ENCODE peak calls at places on chromosomes 5 and 9, in five cellular contexts. One of them, this sample, is unnamed.

GRCh38 chr5:133240425-133241091 is 188.7 kb downstream of the HSPA4 start:
- DNase-seq in heart right ventricle: no peak
- DNase-seq in CD8-positive, alpha-beta T cell: peak; percentile 20
- DNase-seq in pancreas: no peak
- DNase-seq in H9: no peak
- DNase-seq in this sample: peak; percentile 89

GRCh38 chr5:113195197-113195715 is 218.7 kb downstream of the DCP2 start:
- DNase-seq in heart right ventricle: no peak
- DNase-seq in CD8-positive, alpha-beta T cell: no peak
- DNase-seq in pancreas: no peak
- DNase-seq in H9: no peak
- DNase-seq in this sample: no peak

GRCh38 chr5:141507387-141508091 is 18.7 kb downstream of the PCDHGC5 start:
- DNase-seq in heart right ventricle: peak; percentile 65
- DNase-seq in CD8-positive, alpha-beta T cell: no peak
- DNase-seq in pancreas: no peak
- DNase-seq in H9: no peak
- DNase-seq in this sample: peak; percentile 62

GRCh38 chr9:98333703-98334582 is 78.5 kb upstream of the TBC1D2 start:
- DNase-seq in heart right ventricle: no peak
- DNase-seq in CD8-positive, alpha-beta T cell: no peak
- DNase-seq in pancreas: no peak
- DNase-seq in H9: no peak
- DNase-seq in this sample: peak; percentile 66

GRCh38 chr9:101065930-101066329 is 37.4 kb downstream of the PLPPR1 start:
- DNase-seq in heart right ventricle: no peak
- DNase-seq in CD8-positive, alpha-beta T cell: no peak
- DNase-seq in pancreas: no peak
- DNase-seq in H9: no peak
- DNase-seq in this sample: no peak

GRCh38 chr9:121187681-121188305 is 13.9 kb downstream of the RAB14 start:
- DNase-seq in heart right ventricle: no peak
- DNase-seq in CD8-positive, alpha-beta T cell: no peak
- DNase-seq in pancreas: no peak
- DNase-seq in H9: no peak
- DNase-seq in this sample: no peak

GRCh38 chr9:4225291-4226119 is 74.4 kb downstream of the GLIS3 start:
- DNase-seq in heart right ventricle: no peak
- DNase-seq in CD8-positive, alpha-beta T cell: no peak
- DNase-seq in pancreas: no peak
- DNase-seq in H9: no peak
- DNase-seq in this sample: no peak

GRCh38 chr5:89451263-89451662 is 568.3 kb upstream of the MEF2C start:
- DNase-seq in heart right ventricle: no peak
- DNase-seq in CD8-positive, alpha-beta T cell: no peak
- DNase-seq in pancreas: no peak
- DNase-seq in H9: no peak
- DNase-seq in this sample: no peak

GRCh38 chr9:86943871-86944240 is 3.5 kb downstream of the GAS1 start:
- DNase-seq in heart right ventricle: no peak
- DNase-seq in CD8-positive, alpha-beta T cell: no peak
- DNase-seq in pancreas: no peak
- DNase-seq in H9: no peak
- DNase-seq in this sample: no peak

GRCh38 chr9:132739705-132740310 is 69.5 kb downstream of the GTF3C4 start:
- DNase-seq in heart right ventricle: no peak
- DNase-seq in CD8-positive, alpha-beta T cell: no peak
- DNase-seq in pancreas: no peak
- DNase-seq in H9: no peak
- DNase-seq in this sample: no peak

GRCh38 chr5:98397081-98397480 is 376.4 kb upstream of the RGMB start:
- DNase-seq in heart right ventricle: no peak
- DNase-seq in CD8-positive, alpha-beta T cell: no peak
- DNase-seq in pancreas: no peak
- DNase-seq in H9: no peak
- DNase-seq in this sample: no peak

GRCh38 chr9:20054734-20055133 is 265.9 kb upstream of the SLC24A2 start:
- DNase-seq in heart right ventricle: no peak
- DNase-seq in CD8-positive, alpha-beta T cell: no peak
- DNase-seq in pancreas: no peak
- DNase-seq in H9: no peak
- DNase-seq in this sample: no peak

GRCh38 chr5:178320281-178320855 is 87.8 kb upstream of the PHYKPL start:
- DNase-seq in heart right ventricle: no peak
- DNase-seq in CD8-positive, alpha-beta T cell: no peak
- DNase-seq in pancreas: no peak
- DNase-seq in H9: no peak
- DNase-seq in this sample: no peak

GRCh38 chr5:98905857-98906688 is 22.7 kb downstream of the CHD1 start:
- DNase-seq in heart right ventricle: no peak
- DNase-seq in CD8-positive, alpha-beta T cell: no peak
- DNase-seq in pancreas: no peak
- DNase-seq in H9: no peak
- DNase-seq in this sample: no peak

GRCh38 chr9:91391426-91392217 is 29.9 kb upstream of the AUH start:
- DNase-seq in heart right ventricle: no peak
- DNase-seq in CD8-positive, alpha-beta T cell: no peak
- DNase-seq in pancreas: no peak
- DNase-seq in H9: no peak
- DNase-seq in this sample: no peak

GRCh38 chr5:95032801-95033200 is 252.1 kb downstream of the MCTP1 start:
- DNase-seq in heart right ventricle: no peak
- DNase-seq in CD8-positive, alpha-beta T cell: no peak
- DNase-seq in pancreas: no peak
- DNase-seq in H9: no peak
- DNase-seq in this sample: no peak

GRCh38 chr9:34572628-34573027 is 16.9 kb downstream of the CNTFR start:
- DNase-seq in heart right ventricle: no peak
- DNase-seq in CD8-positive, alpha-beta T cell: no peak
- DNase-seq in pancreas: no peak
- DNase-seq in H9: no peak
- DNase-seq in this sample: no peak

GRCh38 chr5:122236270-122236669 is 75.8 kb upstream of the SNCAIP start:
- DNase-seq in heart right ventricle: no peak
- DNase-seq in CD8-positive, alpha-beta T cell: no peak
- DNase-seq in pancreas: no peak
- DNase-seq in H9: no peak
- DNase-seq in this sample: no peak

GRCh38 chr9:33959725-33960124 is 89.0 kb downstream of the UBAP2 start:
- DNase-seq in heart right ventricle: no peak
- DNase-seq in CD8-positive, alpha-beta T cell: no peak
- DNase-seq in pancreas: no peak
- DNase-seq in H9: no peak
- DNase-seq in this sample: no peak

GRCh38 chr5:73282383-73282782 is 109.4 kb downstream of the TMEM174 start:
- DNase-seq in heart right ventricle: no peak
- DNase-seq in CD8-positive, alpha-beta T cell: no peak
- DNase-seq in pancreas: no peak
- DNase-seq in H9: no peak
- DNase-seq in this sample: no peak

GRCh38 chr9:123329329-123329955 is 26.6 kb upstream of the CRB2 start:
- DNase-seq in heart right ventricle: no peak
- DNase-seq in CD8-positive, alpha-beta T cell: no peak
- DNase-seq in pancreas: no peak
- DNase-seq in H9: no peak
- DNase-seq in this sample: no peak

GRCh38 chr5:10454591-10455272 is 13.1 kb downstream of the ROPN1L start:
- DNase-seq in heart right ventricle: no peak
- DNase-seq in CD8-positive, alpha-beta T cell: no peak
- DNase-seq in pancreas: no peak
- DNase-seq in H9: no peak
- DNase-seq in this sample: no peak

GRCh38 chr5:157855404-157855994 is 3.4 kb downstream of the CLINT1 start:
- DNase-seq in heart right ventricle: no peak
- DNase-seq in CD8-positive, alpha-beta T cell: no peak
- DNase-seq in pancreas: peak; percentile 36
- DNase-seq in H9: peak; percentile 73
- DNase-seq in this sample: peak; percentile 68

GRCh38 chr9:134663753-134664415 is 22.3 kb downstream of the COL5A1 start:
- DNase-seq in heart right ventricle: no peak
- DNase-seq in CD8-positive, alpha-beta T cell: no peak
- DNase-seq in pancreas: no peak
- DNase-seq in H9: no peak
- DNase-seq in this sample: no peak

GRCh38 chr5:146539973-146540372 is 24.0 kb upstream of the GPR151 start:
- DNase-seq in heart right ventricle: no peak
- DNase-seq in CD8-positive, alpha-beta T cell: no peak
- DNase-seq in pancreas: no peak
- DNase-seq in H9: no peak
- DNase-seq in this sample: no peak

GRCh38 chr5:172858511-172858989 is 24.5 kb downstream of the ERGIC1 start:
- DNase-seq in heart right ventricle: no peak
- DNase-seq in CD8-positive, alpha-beta T cell: no peak
- DNase-seq in pancreas: no peak
- DNase-seq in H9: no peak
- DNase-seq in this sample: no peak

GRCh38 chr5:32023816-32024215 is 150.3 kb downstream of the GOLPH3 start:
- DNase-seq in heart right ventricle: no peak
- DNase-seq in CD8-positive, alpha-beta T cell: no peak
- DNase-seq in pancreas: no peak
- DNase-seq in H9: no peak
- DNase-seq in this sample: no peak

GRCh38 chr5:74541381-74541781 is 99.1 kb downstream of the ENC1 start:
- DNase-seq in heart right ventricle: no peak
- DNase-seq in CD8-positive, alpha-beta T cell: no peak
- DNase-seq in pancreas: no peak
- DNase-seq in H9: no peak
- DNase-seq in this sample: no peak

GRCh38 chr5:145938699-145939531 is 2.5 kb downstream of the SH3RF2 start:
- DNase-seq in heart right ventricle: no peak
- DNase-seq in CD8-positive, alpha-beta T cell: no peak
- DNase-seq in pancreas: no peak
- DNase-seq in H9: no peak
- DNase-seq in this sample: no peak

GRCh38 chr5:145408048-145408341 is 427.1 kb downstream of the PRELID2 start:
- DNase-seq in heart right ventricle: no peak
- DNase-seq in CD8-positive, alpha-beta T cell: no peak
- DNase-seq in pancreas: no peak
- DNase-seq in H9: no peak
- DNase-seq in this sample: no peak

DNA sequence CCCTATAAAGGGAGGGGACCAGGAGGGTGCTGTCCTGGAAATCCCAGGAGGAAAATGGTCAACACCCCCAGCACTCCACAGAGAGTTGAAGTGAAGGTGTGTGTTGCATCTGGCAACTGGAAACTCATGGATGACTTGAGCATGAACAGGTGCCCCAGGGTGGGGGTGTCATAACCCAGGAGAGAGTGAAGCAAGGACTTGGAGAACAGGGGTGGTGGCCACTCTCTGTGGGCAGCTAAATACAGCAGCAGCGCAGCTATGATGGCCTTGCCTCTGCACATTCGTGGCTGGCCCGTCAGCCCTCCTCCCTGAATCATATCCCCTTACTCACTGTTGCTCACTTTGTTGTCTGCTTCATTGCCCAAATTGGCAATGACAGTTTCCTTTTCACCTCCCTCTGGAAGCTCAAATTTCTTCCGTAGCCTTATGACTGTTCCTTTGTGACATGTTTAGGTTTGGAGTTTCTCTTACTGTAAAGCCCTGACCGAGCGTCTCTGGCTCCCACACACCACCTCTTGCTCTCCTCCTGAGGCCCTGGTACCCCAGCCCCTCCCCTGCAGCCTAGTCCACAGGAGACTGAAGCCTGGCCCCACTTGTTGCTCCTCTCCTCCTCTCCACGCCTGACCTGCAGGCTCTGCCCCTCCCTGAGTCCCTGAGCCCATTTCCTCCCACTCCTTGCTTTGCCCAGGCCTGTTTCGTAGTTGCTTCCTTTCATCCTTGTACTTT is 185.8 kb downstream of the CD180 start:
- DNase-seq in heart right ventricle: no peak
- DNase-seq in CD8-positive, alpha-beta T cell: no peak
- DNase-seq in pancreas: no peak
- DNase-seq in H9: peak; percentile 28
- DNase-seq in this sample: peak; percentile 76
- H3K4me1 ChIP-seq in heart right ventricle: peaks cover 12% of the 10 kb centered on the region
- H3K4me1 ChIP-seq in CD8-positive, alpha-beta T cell: peaks cover 24% of the 10 kb centered on the region
- H3K4me1 ChIP-seq in pancreas: peaks cover 13% of the 10 kb centered on the region
- H3K4me1 ChIP-seq in H9: no peaks in the 10 kb centered on the region
- H3K4me1 ChIP-seq in this sample: peaks cover 74% of the 10 kb centered on the region

GRCh38 chr5:18745591-18745987 is 1111.3 kb downstream of the TAF11L14 start:
- DNase-seq in heart right ventricle: peak; percentile 22
- DNase-seq in CD8-positive, alpha-beta T cell: no peak
- DNase-seq in pancreas: no peak
- DNase-seq in H9: no peak
- DNase-seq in this sample: no peak
- TF ChIP-seq CTCF in heart right ventricle: no peak
- TF ChIP-seq CTCF in CD8-positive, alpha-beta T cell: no peak
- TF ChIP-seq CTCF in pancreas: no peak
- TF ChIP-seq CTCF in H9: no peak
- TF ChIP-seq CTCF in this sample: no peak

GRCh38 chr5:58459860-58460726 is at the start of gene PLK2:
- DNase-seq in heart right ventricle: peak; percentile 96
- DNase-seq in CD8-positive, alpha-beta T cell: peak; percentile 90
- DNase-seq in pancreas: peak; percentile 95
- DNase-seq in H9: peak; percentile 83
- DNase-seq in this sample: peak; percentile 92
- H3K4me1 ChIP-seq in heart right ventricle: no peaks in the 10 kb centered on the region
- H3K4me1 ChIP-seq in CD8-positive, alpha-beta T cell: peaks cover 7% of the 10 kb centered on the region
- H3K4me1 ChIP-seq in pancreas: peaks cover 7% of the 10 kb centered on the region
- H3K4me1 ChIP-seq in H9: no peaks in the 10 kb centered on the region
- H3K4me1 ChIP-seq in this sample: peaks cover 10% of the 10 kb centered on the region

GRCh38 chr9:114271556-114272510 is 51.1 kb upstream of the ORM1 start:
- DNase-seq in heart right ventricle: peak; percentile 41
- DNase-seq in CD8-positive, alpha-beta T cell: no peak
- DNase-seq in pancreas: peak; percentile 64
- DNase-seq in H9: peak; percentile 56
- DNase-seq in this sample: peak; percentile 59
- TF ChIP-seq CTCF in heart right ventricle: peak; percentile 17
- TF ChIP-seq CTCF in CD8-positive, alpha-beta T cell: no peak
- TF ChIP-seq CTCF in pancreas: no peak
- TF ChIP-seq CTCF in H9: peak; percentile 58
- TF ChIP-seq CTCF in this sample: peak; percentile 74

GRCh38 chr9:127908660-127908926 is 8.2 kb downstream of the ST6GALNAC4 start:
- DNase-seq in heart right ventricle: no peak
- DNase-seq in CD8-positive, alpha-beta T cell: no peak
- DNase-seq in pancreas: no peak
- DNase-seq in H9: no peak
- DNase-seq in this sample: no peak
- H3K4me1 ChIP-seq in heart right ventricle: peaks cover 18% of the 10 kb centered on the region
- H3K4me1 ChIP-seq in CD8-positive, alpha-beta T cell: peaks cover 36% of the 10 kb centered on the region
- H3K4me1 ChIP-seq in pancreas: peaks cover 17% of the 10 kb centered on the region
- H3K4me1 ChIP-seq in H9: peaks cover 5% of the 10 kb centered on the region
- H3K4me1 ChIP-seq in this sample: peaks cover 38% of the 10 kb centered on the region

GRCh38 chr9:1599961-1600360 is 415.2 kb upstream of the SMARCA2 start:
- DNase-seq in heart right ventricle: no peak
- DNase-seq in CD8-positive, alpha-beta T cell: no peak
- DNase-seq in pancreas: no peak
- DNase-seq in H9: no peak
- DNase-seq in this sample: no peak

GRCh38 chr9:1606253-1606652 is 408.9 kb upstream of the SMARCA2 start:
- DNase-seq in heart right ventricle: no peak
- DNase-seq in CD8-positive, alpha-beta T cell: no peak
- DNase-seq in pancreas: no peak
- DNase-seq in H9: no peak
- DNase-seq in this sample: no peak

GRCh38 chr9:1604942-1605560 is 410.1 kb upstream of the SMARCA2 start:
- DNase-seq in heart right ventricle: no peak
- DNase-seq in CD8-positive, alpha-beta T cell: no peak
- DNase-seq in pancreas: no peak
- DNase-seq in H9: no peak
- DNase-seq in this sample: no peak
- TF ChIP-seq CTCF in heart right ventricle: no peak
- TF ChIP-seq CTCF in CD8-positive, alpha-beta T cell: no peak
- TF ChIP-seq CTCF in pancreas: peak; percentile 29
- TF ChIP-seq CTCF in H9: peak; percentile 67
- TF ChIP-seq CTCF in this sample: peak; percentile 33

GRCh38 chr9:95055337-95055850 is 262.1 kb downstream of the FANCC start:
- DNase-seq in heart right ventricle: no peak
- DNase-seq in CD8-positive, alpha-beta T cell: no peak
- DNase-seq in pancreas: no peak
- DNase-seq in H9: no peak
- DNase-seq in this sample: no peak
- H3K4me1 ChIP-seq in heart right ventricle: peaks cover 22% of the 10 kb centered on the region
- H3K4me1 ChIP-seq in CD8-positive, alpha-beta T cell: no peaks in the 10 kb centered on the region
- H3K4me1 ChIP-seq in pancreas: peaks cover 61% of the 10 kb centered on the region
- H3K4me1 ChIP-seq in H9: peaks cover 2% of the 10 kb centered on the region
- H3K4me1 ChIP-seq in this sample: peaks cover 61% of the 10 kb centered on the region